ENCODE peak calls at places on chromosomes 12 and 14, in four cellular contexts. C, T, P and Q are unnamed samples.

GRCh38 chr12:107282628-107283027 is 189.3 kb upstream of the CRY1 start:
- DNase-seq in C (no peak), P (no peak), T (no peak), Q (no peak)

GRCh38 chr12:91989143-91989542 is 156.5 kb downstream of the BTG1 start:
- DNase-seq in P (no peak), T (no peak), C (no peak), Q (no peak)

GRCh38 chr12:27427824-27428223 is 18.7 kb upstream of the SMCO2 start:
- DNase-seq in P (no peak), C (no peak), T (no peak), Q (no peak)

GRCh38 chr12:126193190-126193589 is 1128.0 kb downstream of the AACS start:
- DNase-seq in T (no peak), C (no peak), P (no peak), Q (no peak)

GRCh38 chr12:102880783-102881182 is 36.3 kb downstream of the PAH start:
- DNase-seq in P (no peak), T (no peak), C (no peak), Q (no peak)

GRCh38 chr14:22598099-22598895 is at the start of gene ABHD4:
- DNase-seq in C (peak), T (peak), P (no peak), Q (no peak)

GRCh38 chr14:89669209-89669608 is 252.2 kb upstream of the FOXN3 start:
- DNase-seq in C (peak), P (no peak), T (peak), Q (no peak)

GRCh38 chr14:89465894-89466293 is 48.9 kb upstream of the FOXN3 start:
- DNase-seq in P (no peak), C (no peak), T (no peak), Q (no peak)

GRCh38 chr14:58106446-58106845 is 45.6 kb downstream of the ARMH4 start:
- DNase-seq in C (no peak), T (no peak), P (no peak), Q (no peak)

GRCh38 chr12:44509471-44509870 is 366.6 kb downstream of the NELL2 start:
- DNase-seq in T (no peak), P (no peak), C (no peak), Q (no peak)

GRCh38 chr14:105528859-105529505 is 2.6 kb downstream of the TMEM121 start:
- DNase-seq in C (peak), T (no peak), P (no peak), Q (no peak)

GRCh38 chr14:25953532-25954144 is 644.2 kb downstream of the NOVA1 start:
- DNase-seq in T (no peak), P (peak), C (no peak), Q (no peak)

GRCh38 chr14:69643430-69644200 is 32.2 kb downstream of the SUSD6 start:
- DNase-seq in C (no peak), P (peak), T (peak), Q (no peak)

GRCh38 chr12:110365743-110366473 is 37.6 kb downstream of the ANAPC7 start:
- DNase-seq in T (no peak), P (no peak), C (no peak), Q (no peak)

GRCh38 chr14:73776194-73776537 is 62.0 kb upstream of the PNMA1 start:
- DNase-seq in C (no peak), T (no peak), P (no peak), Q (no peak)

GRCh38 chr14:68359862-68360552 is 432.9 kb downstream of the ZFP36L1 start:
- DNase-seq in P (no peak), T (peak), C (no peak), Q (no peak)

GRCh38 chr14:50944647-50945413 is 547 bp upstream of the PYGL start:
- DNase-seq in C (no peak), T (peak), P (no peak), Q (no peak)

GRCh38 chr12:1890119-1890703 is 28.2 kb downstream of the CACNA2D4 start:
- DNase-seq in C (no peak), T (no peak), P (no peak), Q (no peak)

GRCh38 chr12:104823985-104824441 is 134.1 kb downstream of the SLC41A2 start:
- DNase-seq in C (no peak), P (no peak), T (peak), Q (no peak)

GRCh38 chr12:95179011-95179410 is 38.3 kb downstream of the FGD6 start:
- DNase-seq in T (no peak), C (no peak), P (no peak), Q (no peak)

GRCh38 chr12:41932470-41932991 is 212.1 kb downstream of the GXYLT1 start:
- DNase-seq in T (peak), P (no peak), C (peak), Q (no peak)

GRCh38 chr14:51852541-51852940 is 7.9 kb upstream of the GNG2 start:
- DNase-seq in T (no peak), C (no peak), P (no peak), Q (no peak)

GRCh38 chr14:89304972-89305703 is 111.9 kb downstream of the FOXN3 start:
- DNase-seq in T (peak), P (peak), C (peak), Q (no peak)

GRCh38 chr14:88707088-88707487 is 85.7 kb downstream of the EML5 start:
- DNase-seq in T (no peak), C (no peak), P (no peak), Q (no peak)

GRCh38 chr12:57238854-57239554 is 9.5 kb downstream of the SHMT2 start:
- DNase-seq in T (peak), C (peak), P (peak), Q (peak)

GRCh38 chr12:27967551-27968054 is 4.9 kb downstream of the PTHLH start:
- DNase-seq in P (no peak), T (no peak), C (no peak), Q (no peak)

GRCh38 chr14:82855912-82856381 is 1322.3 kb upstream of the SEL1L start:
- DNase-seq in C (no peak), T (no peak), P (peak), Q (no peak)

GRCh38 chr12:119008691-119009221 is 27.4 kb downstream of the SRRM4 start:
- DNase-seq in C (no peak), T (no peak), P (no peak), Q (no peak)

GRCh38 chr14:91258021-91258618 is 13.6 kb upstream of the GPR68 start:
- DNase-seq in P (no peak), C (no peak), T (no peak), Q (peak)

GRCh38 chr12:68373836-68374314 is 41.7 kb upstream of the MDM1 start:
- DNase-seq in C (peak), P (no peak), T (no peak), Q (no peak)

GRCh38 chr14:63654346-63654745 is 12.7 kb upstream of the WDR89 start:
- DNase-seq in T (no peak), P (no peak), C (no peak), Q (peak)

GRCh38 chr12:108635201-108635996 is 1.7 kb upstream of the SELPLG start:
- DNase-seq in P (no peak), C (peak), T (no peak), Q (no peak)

GRCh38 chr14:22380511-22381455 is 208.2 kb downstream of the DAD1 start:
- DNase-seq in T (no peak), P (no peak), C (no peak), Q (no peak)

DNA sequence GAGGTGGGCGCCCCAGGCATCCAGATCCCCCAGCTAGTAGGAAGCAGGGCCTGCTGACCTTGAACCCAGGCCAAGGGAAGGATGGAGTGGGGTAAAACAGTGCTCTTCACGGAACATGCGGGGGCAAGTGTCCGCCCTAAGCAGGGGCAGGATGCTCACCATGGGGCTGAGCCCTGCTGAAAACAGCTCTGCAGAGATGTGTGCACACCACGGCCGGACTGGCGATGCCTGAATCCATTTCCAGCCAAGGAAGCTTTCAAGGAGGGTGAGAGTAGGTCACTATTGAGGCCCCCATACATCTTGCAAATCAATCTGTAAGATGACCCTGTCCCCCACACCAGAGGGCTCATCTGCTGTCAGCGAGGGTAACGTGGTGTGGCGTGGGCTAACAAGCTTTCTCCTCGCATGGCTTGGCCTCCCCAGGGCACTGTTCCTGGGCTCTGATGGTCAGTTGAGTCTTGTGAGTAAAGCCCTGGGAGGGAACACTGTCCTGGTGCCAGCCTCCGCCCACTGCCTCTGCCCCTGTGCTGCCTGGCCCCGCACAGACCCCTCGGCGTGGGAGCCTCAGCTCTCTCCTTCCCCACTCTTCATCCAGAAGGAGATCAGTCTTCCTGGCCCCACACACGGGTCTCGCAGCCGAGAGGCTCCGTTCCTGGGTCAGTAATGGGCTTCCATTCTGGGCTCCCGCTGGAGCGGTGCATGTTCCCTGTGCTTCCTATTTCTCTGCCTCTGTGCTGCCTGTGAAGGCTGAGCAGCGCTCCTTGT is 69.1 kb downstream of the CCDC92 start:
- DNase-seq in C (no peak), T (no peak), P (no peak), Q (no peak)
- H3K4me3 ChIP-seq in C (no peak), T (no peak), P (no peak), Q (no peak)

DNA sequence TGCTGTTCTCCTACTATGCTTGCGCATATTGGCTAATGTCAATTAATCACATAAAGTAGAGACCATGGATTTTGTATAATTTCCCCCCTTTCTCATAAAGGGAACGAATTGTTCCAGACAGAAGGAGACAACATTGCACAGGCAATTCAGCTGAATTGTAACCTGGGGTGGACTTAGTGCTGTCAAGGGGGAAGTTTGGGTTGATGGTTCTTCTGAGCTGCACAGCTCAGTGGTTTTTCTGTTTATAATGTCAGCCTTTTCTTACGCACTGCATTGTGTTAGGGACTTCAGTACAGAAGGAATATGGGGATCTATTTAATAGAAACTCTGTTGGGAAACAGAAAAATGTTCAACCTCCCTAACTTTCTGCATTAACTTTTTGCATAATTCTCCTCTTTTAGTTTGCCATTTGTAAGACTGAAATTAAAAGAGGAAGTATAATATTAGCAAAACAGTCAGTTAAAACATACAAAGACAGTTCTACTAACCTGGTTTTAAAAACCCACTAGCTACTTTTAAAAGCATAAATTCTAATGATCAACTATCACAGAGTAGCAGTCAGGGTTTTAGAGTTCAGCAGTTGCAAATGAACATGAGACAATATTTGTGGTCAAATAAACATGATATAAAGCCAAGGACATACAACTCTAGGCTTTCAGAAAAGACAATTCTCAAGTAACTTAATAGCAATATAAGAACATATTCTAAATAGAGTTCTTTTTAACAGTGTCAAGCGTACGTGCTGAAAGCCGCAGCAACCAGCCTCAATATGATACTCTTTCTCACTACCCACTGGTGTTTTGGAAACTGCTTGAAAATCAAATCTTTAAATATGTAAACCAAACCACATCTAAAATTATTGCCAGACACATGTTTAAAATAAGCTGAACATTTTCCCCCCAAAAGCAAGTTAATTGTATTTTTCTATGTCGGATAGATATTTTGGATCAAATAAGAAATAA is 393.0 kb downstream of the FSCB start:
- DNase-seq in T (no peak), C (no peak), P (no peak), Q (no peak)
- H3K4me3 ChIP-seq in T (no peak), C (no peak), P (no peak), Q (no peak)

DNA sequence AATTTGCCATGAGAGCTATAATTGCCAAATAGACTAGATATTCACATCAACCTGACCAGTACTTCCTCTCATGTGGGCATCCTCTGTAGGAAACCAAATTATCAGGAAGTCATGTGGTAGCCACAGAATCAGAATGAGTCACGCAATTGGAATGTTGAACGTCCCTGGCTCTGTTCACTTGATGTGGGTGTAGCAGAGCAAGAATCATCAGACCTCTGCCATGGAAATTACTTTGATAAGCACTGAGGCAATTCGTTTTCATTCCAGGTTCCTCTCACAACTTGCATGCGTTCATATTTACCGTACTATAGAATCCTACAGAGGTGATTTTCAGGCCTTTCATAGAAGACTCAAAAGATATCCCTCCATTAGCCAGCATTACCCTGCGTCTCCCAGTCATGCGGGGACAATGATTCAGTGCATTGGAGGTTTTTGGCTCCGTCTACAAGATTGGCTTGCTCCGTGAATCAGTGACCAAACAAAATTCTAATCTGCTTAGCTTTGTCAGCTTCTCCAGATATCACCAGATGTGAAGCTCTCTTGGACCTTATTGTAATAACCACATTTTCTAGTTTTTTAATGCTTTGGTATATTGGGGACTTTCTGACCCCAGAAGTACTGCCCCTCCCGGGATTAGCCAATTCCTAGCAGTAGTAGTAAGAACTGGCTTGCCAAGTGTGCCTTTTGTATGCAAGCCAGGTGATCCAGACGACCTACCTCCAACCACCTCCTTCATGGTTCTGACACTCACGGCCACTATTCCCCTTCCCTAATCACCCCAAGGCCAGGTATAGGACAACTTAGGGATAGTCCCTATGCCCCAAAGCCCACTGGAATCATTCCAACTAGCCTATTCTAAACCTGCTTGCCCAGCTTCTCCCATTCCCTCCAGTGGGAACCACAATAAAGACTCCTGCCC is 133.4 kb downstream of the KICS2 start:
- DNase-seq in T (peak), C (no peak), P (peak), Q (peak)
- H3K4me3 ChIP-seq in T (no peak), C (no peak), P (no peak), Q (no peak)

DNA sequence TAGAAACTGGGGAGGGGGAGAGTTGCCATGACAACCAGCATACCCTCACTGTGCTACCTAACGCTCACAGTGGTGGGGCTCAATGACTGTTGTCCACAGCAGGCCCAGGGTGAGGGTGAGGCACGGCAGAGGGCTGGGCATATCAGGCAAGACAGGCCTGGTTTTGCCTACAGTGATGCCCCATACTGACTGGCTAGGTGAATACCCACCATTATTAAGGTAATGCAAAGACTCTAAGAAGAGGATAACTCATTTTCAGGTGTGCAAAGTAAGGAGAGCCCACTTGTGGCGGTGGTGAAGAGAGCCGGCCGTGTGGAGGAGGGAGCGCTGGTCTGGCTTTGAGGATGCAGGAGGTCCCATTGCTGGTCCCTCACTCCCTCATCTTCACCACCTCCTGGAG is 422.3 kb downstream of the FUT8 start:
- DNase-seq in C (no peak), T (no peak), P (no peak), Q (no peak)
- H3K4me3 ChIP-seq in C (no peak), T (no peak), P (no peak), Q (no peak)

GRCh38 chr12:53940448-53941014 is 1.9 kb downstream of the HOXC13 start:
- DNase-seq in P (no peak), T (no peak), C (no peak), Q (no peak)
- H3K4me3 ChIP-seq in P (no peak), T (no peak), C (no peak), Q (no peak)

GRCh38 chr14:59313063-59314018 is 124.9 kb downstream of the DAAM1 start:
- DNase-seq in C (no peak), P (no peak), T (no peak), Q (no peak)
- H3K4me3 ChIP-seq in C (no peak), P (no peak), T (no peak), Q (no peak)

GRCh38 chr12:121568971-121569808 is 11.6 kb downstream of the KDM2B start:
- DNase-seq in P (no peak), C (no peak), T (peak), Q (no peak)
- H3K4me3 ChIP-seq in P (no peak), C (no peak), T (no peak), Q (no peak)

GRCh38 chr14:45253754-45254300 is 825 bp upstream of the MIS18BP1 start:
- DNase-seq in P (no peak), T (peak), C (peak), Q (no peak)
- H3K4me3 ChIP-seq in P (peak), T (peak), C (peak), Q (peak)

GRCh38 chr12:96571101-96571862 is 81.9 kb downstream of the CFAP54 start:
- DNase-seq in P (no peak), C (peak), T (no peak), Q (no peak)
- H3K4me3 ChIP-seq in P (no peak), C (peak), T (no peak), Q (no peak)

DNA sequence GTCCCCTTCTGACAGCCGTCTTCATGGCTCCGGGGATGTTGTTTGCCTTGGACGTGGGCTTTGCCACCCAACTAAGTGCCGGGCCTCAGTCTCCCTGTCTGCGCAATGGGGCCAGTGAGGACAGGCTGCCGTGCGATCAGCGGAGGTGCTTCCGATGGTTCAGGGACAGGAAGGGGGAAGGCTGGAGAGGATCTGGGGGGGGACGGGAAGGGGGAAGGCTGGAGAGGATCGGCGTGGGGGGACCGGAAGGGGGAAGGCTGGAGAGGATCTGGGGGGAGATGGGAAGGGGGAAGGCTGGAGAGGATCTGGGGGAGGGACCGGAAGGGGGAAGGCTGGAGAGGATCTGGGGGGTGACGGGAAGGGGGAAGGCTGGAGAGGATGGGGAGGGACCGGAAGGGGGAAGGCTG is 3.4 kb downstream of the MMP17 start:
- DNase-seq in T (no peak), P (no peak), C (no peak), Q (peak)
- H3K4me3 ChIP-seq in T (peak), P (peak), C (no peak), Q (peak)